ENCODE peak calls at places on chromosomes 16 and 17, in seven cellular contexts. V is CD8-positive, alpha-beta T cell; O is esophagus muscularis mucosa; K is AG09309; D is lung; T is GM12865; I is transverse colon. Q is an unnamed sample.

GRCh38 chr17:78820841-78821240 is 19.8 kb downstream of the USP36 start:
- DNase-seq in T (no peak), K (no peak), V (no peak), O (no peak), I (no peak), D (no peak), Q (no peak)

GRCh38 chr16:75648265-75649076 is 898 bp downstream of the TERF2IP start:
- DNase-seq in D (peak), O (peak), T (peak), V (peak), I (peak), K (no peak), Q (peak)

GRCh38 chr17:48163809-48164208 is 56.2 kb downstream of the SNX11 start:
- DNase-seq in V (no peak), K (no peak), T (no peak), D (no peak), I (no peak), O (no peak), Q (peak)

GRCh38 chr17:47663997-47664941 is 14.6 kb downstream of the KPNB1 start:
- DNase-seq in I (peak), O (no peak), T (peak), D (no peak), V (peak), K (no peak), Q (peak)

GRCh38 chr16:89530401-89531381 is 22.5 kb downstream of the SPG7 start:
- DNase-seq in V (no peak), I (no peak), D (no peak), T (no peak), O (no peak), K (no peak), Q (no peak)

GRCh38 chr17:29581583-29582253 is 7.7 kb downstream of the GIT1 start:
- DNase-seq in D (no peak), I (no peak), V (no peak), T (no peak), O (no peak), K (no peak), Q (no peak)

GRCh38 chr16:24036614-24037013 is 200.8 kb downstream of the PRKCB start:
- DNase-seq in O (no peak), T (peak), V (no peak), I (peak), K (peak), D (peak), Q (peak)

GRCh38 chr16:47780213-47780612 is 319.1 kb downstream of the PHKB start:
- DNase-seq in O (no peak), T (no peak), K (no peak), V (no peak), I (no peak), D (no peak), Q (no peak)

GRCh38 chr16:77238593-77238992 is 39.4 kb downstream of the SYCE1L start:
- DNase-seq in I (no peak), O (no peak), T (no peak), D (no peak), V (no peak), K (no peak), Q (no peak)

GRCh38 chr16:84785843-84786538 is 33.8 kb upstream of the CRISPLD2 start:
- DNase-seq in K (no peak), V (no peak), I (peak), D (peak), O (no peak), T (no peak), Q (peak)

GRCh38 chr17:42675984-42676423 is 790 bp downstream of the PLEKHH3 start:
- DNase-seq in T (peak), O (no peak), K (no peak), V (no peak), I (peak), D (no peak), Q (peak)

GRCh38 chr17:28481081-28481571 is 7.7 kb downstream of the SLC13A2 start:
- DNase-seq in O (no peak), K (no peak), D (peak), I (no peak), V (no peak), T (no peak), Q (no peak)

GRCh38 chr16:13902052-13902451 is 17.9 kb upstream of the ERCC4 start:
- DNase-seq in V (no peak), K (no peak), O (peak), D (no peak), I (no peak), T (no peak), Q (no peak)

GRCh38 chr17:32523827-32524552 is 37.2 kb downstream of the CDK5R1 start:
- DNase-seq in O (no peak), D (no peak), K (no peak), V (no peak), I (no peak), T (peak), Q (no peak)

GRCh38 chr17:42623732-42624596 is 14.5 kb downstream of the TUBG1 start:
- DNase-seq in O (no peak), K (no peak), T (no peak), I (peak), D (no peak), V (no peak), Q (peak)

GRCh38 chr17:35315283-35315682 is 58.1 kb downstream of the SLFN11 start:
- DNase-seq in V (no peak), T (no peak), O (no peak), D (no peak), I (no peak), K (peak), Q (peak)

GRCh38 chr16:73057369-73058210 is 9.7 kb upstream of the ZFHX3 start:
- DNase-seq in I (no peak), O (no peak), K (no peak), T (peak), D (no peak), V (no peak), Q (no peak)

GRCh38 chr17:65444049-65444448 is 117.4 kb downstream of the AXIN2 start:
- DNase-seq in D (no peak), T (no peak), V (no peak), K (no peak), O (no peak), I (no peak), Q (no peak)

GRCh38 chr17:46078675-46079074 is 79.6 kb downstream of the STH start:
- DNase-seq in V (no peak), D (no peak), T (no peak), I (no peak), O (no peak), K (no peak), Q (no peak)

GRCh38 chr16:80559369-80559768 is 18.6 kb downstream of the DYNLRB2 start:
- DNase-seq in O (no peak), D (no peak), V (no peak), I (no peak), T (no peak), K (no peak), Q (no peak)

GRCh38 chr16:58678716-58679115 is 5.9 kb downstream of the SLC38A7 start:
- DNase-seq in I (no peak), V (no peak), T (peak), D (no peak), K (no peak), O (no peak), Q (no peak)

GRCh38 chr17:74773871-74774286 is 2.3 kb downstream of the NAT9 start:
- DNase-seq in T (no peak), O (no peak), D (no peak), K (no peak), I (no peak), V (no peak), Q (peak)

GRCh38 chr16:49056546-49056945 is 225.1 kb downstream of the CBLN1 start:
- DNase-seq in I (no peak), O (peak), D (no peak), T (no peak), K (no peak), V (no peak), Q (no peak)

GRCh38 chr16:49055824-49056545 is 225.7 kb downstream of the CBLN1 start:
- DNase-seq in V (no peak), O (peak), D (no peak), K (no peak), T (peak), I (no peak), Q (no peak)

GRCh38 chr16:49057391-49057790 is 224.2 kb downstream of the CBLN1 start:
- DNase-seq in O (peak), K (no peak), I (no peak), V (no peak), T (no peak), D (no peak), Q (no peak)

GRCh38 chr16:49061315-49061714 is 220.3 kb downstream of the CBLN1 start:
- DNase-seq in T (no peak), O (peak), K (no peak), V (no peak), I (no peak), D (no peak), Q (no peak)

DNA sequence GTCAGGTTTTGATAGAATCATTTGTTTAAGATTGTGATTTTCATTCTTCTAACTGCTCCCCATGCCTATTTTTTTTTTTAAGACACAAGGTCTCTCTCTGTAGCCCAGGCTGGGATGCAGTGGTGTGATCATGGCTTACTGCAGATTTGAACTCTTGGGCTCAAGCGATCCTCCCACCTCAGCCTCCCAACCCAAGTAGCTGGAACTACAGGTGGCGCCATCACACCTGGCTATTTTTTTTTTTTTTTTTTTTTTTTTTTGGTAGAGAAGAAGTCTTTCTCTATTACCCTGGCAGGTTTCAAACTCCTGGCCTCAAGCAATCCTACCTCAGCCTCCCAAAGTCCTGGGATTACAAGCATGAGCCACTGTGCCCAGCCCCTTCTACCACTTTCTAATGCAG is 223.3 kb downstream of the CBLN1 start:
- DNase-seq in I (no peak), O (no peak), T (no peak), V (no peak), K (no peak), D (no peak), Q (no peak)
- TF ChIP-seq CTCF in I (no peak), O (no peak), T (no peak), V (no peak), K (no peak), D (no peak), Q (no peak)

GRCh38 chr16:17358846-17359245 is 111.9 kb downstream of the XYLT1 start:
- DNase-seq in D (no peak), V (no peak), O (no peak), K (no peak), T (no peak), I (no peak), Q (peak)
- H3K4me3 ChIP-seq in D (no peak), V (no peak), O (no peak), K (no peak), T (no peak), I (no peak), Q (no peak)

GRCh38 chr16:87410530-87410929 is 18.4 kb downstream of the MAP1LC3B start:
- DNase-seq in V (no peak), D (no peak), T (no peak), K (no peak), I (no peak), O (no peak), Q (no peak)

GRCh38 chr16:87410958-87411357 is 18.8 kb downstream of the MAP1LC3B start:
- DNase-seq in O (no peak), K (no peak), V (no peak), T (no peak), D (no peak), I (no peak), Q (no peak)

GRCh38 chr16:87409781-87410180 is 17.6 kb downstream of the MAP1LC3B start:
- DNase-seq in D (no peak), I (no peak), K (no peak), O (no peak), V (no peak), T (no peak), Q (no peak)

GRCh38 chr16:87407511-87408112 is 15.5 kb downstream of the MAP1LC3B start:
- DNase-seq in V (no peak), I (peak), K (no peak), D (peak), T (peak), O (no peak), Q (no peak)

GRCh38 chr16:87409153-87409552 is 17.0 kb downstream of the MAP1LC3B start:
- DNase-seq in V (no peak), K (no peak), D (no peak), O (no peak), T (no peak), I (no peak), Q (no peak)
- TF ChIP-seq CTCF in V (no peak), K (no peak), D (no peak), O (no peak), T (no peak), I (no peak), Q (no peak)

DNA sequence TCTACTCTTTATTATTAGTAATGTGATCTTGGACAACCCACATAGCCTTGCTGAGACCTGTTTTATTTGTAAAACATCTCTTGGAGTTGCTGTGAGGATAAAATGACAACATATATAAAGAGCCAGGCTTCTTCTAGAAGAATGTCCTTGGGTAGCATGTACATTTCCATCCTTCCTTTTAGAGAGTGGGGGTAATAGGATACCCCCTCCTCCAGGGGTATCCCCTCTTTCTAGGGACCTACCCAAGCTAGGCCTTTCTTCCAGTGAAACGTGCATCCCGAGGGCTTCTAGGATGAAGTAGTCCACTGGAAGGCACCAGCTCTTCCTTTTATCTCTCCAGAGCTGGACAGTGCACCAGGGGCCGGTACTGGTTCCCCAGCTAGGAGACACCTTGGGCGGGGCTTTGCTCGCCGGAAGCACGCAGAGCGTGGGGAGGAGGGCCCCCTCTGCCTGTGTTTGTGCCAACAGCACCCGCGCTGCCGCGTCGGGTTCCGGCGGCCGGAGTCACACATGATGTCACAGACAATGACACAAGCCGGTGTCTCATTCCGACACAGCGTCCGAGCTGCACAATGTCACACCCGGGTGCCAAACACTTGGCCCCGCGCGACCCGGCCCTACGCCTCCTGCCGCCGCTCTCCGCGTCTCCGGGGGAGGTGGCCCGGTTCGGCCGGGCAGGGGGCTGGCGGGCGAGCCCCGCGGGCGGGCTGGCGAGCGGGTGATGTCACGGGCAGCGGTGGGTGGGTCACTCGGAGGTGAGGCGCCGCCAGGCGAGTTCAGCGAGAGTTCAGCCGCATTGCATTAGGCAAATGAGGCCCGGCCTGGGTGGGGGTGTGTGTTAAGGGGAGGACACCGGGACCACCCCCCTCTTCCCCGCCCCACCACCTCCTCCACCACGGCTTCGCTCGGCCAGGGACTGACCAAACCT is 23.4 kb downstream of the GJD3 start:
- DNase-seq in D (peak), I (peak), K (no peak), O (peak), T (peak), V (peak), Q (peak)
- H3K4me3 ChIP-seq in D (peak), I (peak), K (peak), O (peak), T (peak), V (peak), Q (peak)

GRCh38 chr16:87052506-87052905 is 264.7 kb downstream of the C16orf95 start:
- DNase-seq in I (no peak), V (no peak), O (no peak), K (no peak), D (no peak), T (no peak), Q (no peak)

GRCh38 chr16:87054154-87054553 is 263.0 kb downstream of the C16orf95 start:
- DNase-seq in V (no peak), T (no peak), D (no peak), K (no peak), I (no peak), O (no peak), Q (no peak)

GRCh38 chr16:87054856-87055255 is 262.3 kb downstream of the C16orf95 start:
- DNase-seq in V (no peak), K (no peak), D (no peak), I (no peak), T (no peak), O (no peak), Q (no peak)

GRCh38 chr16:87051526-87052320 is 265.5 kb downstream of the C16orf95 start:
- DNase-seq in D (no peak), T (no peak), V (no peak), I (no peak), K (no peak), O (no peak), Q (no peak)

GRCh38 chr16:87053016-87053982 is 263.9 kb downstream of the C16orf95 start:
- DNase-seq in D (no peak), I (no peak), O (no peak), T (no peak), K (no peak), V (no peak), Q (no peak)
- TF ChIP-seq CTCF in D (no peak), I (no peak), O (no peak), T (no peak), K (peak), V (no peak), Q (peak)

Q was measured in choroid plexus epithelial cell.